ENCODE peak calls at places on chromosomes 13 and 19, in nine cellular contexts. I is cardiac muscle cell; P is endodermal cell; B is uterus; U is SK-N-MC; M is naive thymus-derived CD4-positive, alpha-beta T cell; W is hepatocyte; L is RWPE1; G is A549. E is an unnamed sample.

GRCh38 chr19:16018801-16019551 is 57.3 kb upstream of the TPM4 start:
- DNase-seq in U (no peak), L (no peak), M (no peak), W (no peak), I (no peak), G (no peak), P (peak), B (no peak), E (no peak)

GRCh38 chr19:16920816-16921529 is 32.2 kb downstream of the F2RL3 start:
- DNase-seq in I (peak), L (peak), W (peak), G (no peak), M (no peak), U (no peak), B (no peak), P (no peak), E (peak)

GRCh38 chr13:51148952-51149573 is 38.0 kb upstream of the C13orf42 start:
- DNase-seq in W (peak), B (peak), I (peak), U (peak), P (peak), L (peak), M (no peak), G (peak), E (no peak)

GRCh38 chr19:4583961-4584669 is 24.6 kb upstream of the SEMA6B start:
- DNase-seq in P (peak), U (no peak), L (no peak), I (peak), M (no peak), B (no peak), G (no peak), W (no peak), E (no peak)

GRCh38 chr13:111577956-111578595 is 257.6 kb downstream of the TEX29 start:
- DNase-seq in P (no peak), I (no peak), U (no peak), B (no peak), L (no peak), G (no peak), W (no peak), M (no peak), E (no peak)

GRCh38 chr19:31350693-31351211 is 1.5 kb upstream of the TSHZ3 start:
- DNase-seq in I (peak), B (peak), P (peak), U (no peak), L (no peak), W (peak), M (peak), G (peak), E (no peak)

GRCh38 chr13:87384099-87384498 is 287.1 kb upstream of the SLITRK5 start:
- DNase-seq in I (no peak), M (no peak), B (no peak), G (no peak), W (no peak), U (no peak), L (no peak), P (no peak), E (no peak)

GRCh38 chr19:6020972-6021805 is 43.2 kb upstream of the RANBP3 start:
- DNase-seq in I (no peak), G (no peak), L (no peak), M (no peak), B (no peak), P (no peak), W (no peak), U (no peak), E (no peak)

GRCh38 chr13:100828226-100828625 is 153.6 kb upstream of the TMTC4 start:
- DNase-seq in P (peak), L (no peak), I (peak), M (no peak), W (no peak), U (no peak), B (no peak), G (no peak), E (no peak)

GRCh38 chr13:44796597-44797517 is 192.4 kb downstream of the NUFIP1 start:
- DNase-seq in U (no peak), W (no peak), M (no peak), L (no peak), B (no peak), P (no peak), G (no peak), I (no peak), E (no peak)

GRCh38 chr19:15779756-15780476 is 7.5 kb upstream of the OR10H5 start:
- DNase-seq in U (no peak), I (peak), W (no peak), P (no peak), M (no peak), B (peak), L (peak), G (peak), E (no peak)

GRCh38 chr19:8806661-8807060 is 25.4 kb downstream of the ZNF558 start:
- DNase-seq in I (no peak), M (no peak), P (no peak), L (no peak), G (peak), W (no peak), B (no peak), U (no peak), E (no peak)

GRCh38 chr13:103403814-103404213 is 337.6 kb upstream of the SLC10A2 start:
- DNase-seq in B (no peak), W (no peak), U (no peak), G (no peak), M (no peak), P (no peak), I (no peak), L (no peak), E (no peak)

GRCh38 chr19:33689886-33690285 is 68.1 kb downstream of the CHST8 start:
- DNase-seq in M (no peak), W (peak), U (no peak), P (no peak), B (no peak), I (no peak), G (no peak), L (no peak), E (no peak)

GRCh38 chr13:99264053-99264452 is 5.9 kb upstream of the GPR18 start:
- DNase-seq in I (no peak), M (no peak), L (no peak), W (no peak), B (no peak), P (no peak), U (no peak), G (no peak), E (no peak)

GRCh38 chr13:37602743-37603381 is 4.3 kb upstream of the POSTN start:
- DNase-seq in I (peak), B (no peak), U (no peak), G (no peak), P (no peak), M (no peak), W (peak), L (peak), E (no peak)

GRCh38 chr19:11377756-11378155 is 3.3 kb downstream of the SWSAP1 start:
- DNase-seq in M (no peak), W (no peak), P (no peak), I (no peak), U (no peak), L (no peak), B (no peak), G (no peak), E (no peak)

GRCh38 chr19:45075215-45076028 is 856 bp downstream of the ZNF296 start:
- DNase-seq in P (peak), M (no peak), I (peak), L (peak), W (peak), U (no peak), B (no peak), G (peak), E (no peak)

GRCh38 chr19:5929646-5930045 is 15.6 kb downstream of the CAPS start:
- DNase-seq in P (peak), G (no peak), B (no peak), I (no peak), L (no peak), U (no peak), W (no peak), M (no peak), E (no peak)

GRCh38 chr13:110421696-110422395 is 114.8 kb downstream of the COL4A2 start:
- DNase-seq in L (no peak), P (no peak), G (no peak), M (peak), I (peak), U (peak), W (no peak), B (no peak), E (no peak)

GRCh38 chr13:93248627-93249047 is 22.0 kb downstream of the GPC6 start:
- DNase-seq in I (peak), L (no peak), M (no peak), U (no peak), G (peak), P (peak), B (no peak), W (peak), E (no peak)

GRCh38 chr13:39415003-39415402 is 188.0 kb downstream of the LHFPL6 start:
- DNase-seq in B (peak), I (peak), M (no peak), W (no peak), G (no peak), L (no peak), P (no peak), U (no peak), E (no peak)

GRCh38 chr13:29753593-29754485 is 96.6 kb downstream of the UBL3 start:
- DNase-seq in I (no peak), P (no peak), U (no peak), G (no peak), L (no peak), B (no peak), W (no peak), M (no peak), E (no peak)

GRCh38 chr13:111855016-111855590 is 211.8 kb upstream of the SOX1 start:
- DNase-seq in U (no peak), G (no peak), L (no peak), W (no peak), I (no peak), M (no peak), B (no peak), P (no peak), E (no peak)

GRCh38 chr13:79673993-79674377 is 193.0 kb downstream of the NDFIP2 start:
- DNase-seq in M (no peak), P (no peak), B (no peak), I (no peak), W (no peak), U (no peak), L (no peak), G (no peak), E (no peak)

GRCh38 chr13:78603240-78603947 is at the start of gene POU4F1:
- DNase-seq in P (peak), L (peak), I (peak), U (no peak), G (peak), B (no peak), M (peak), W (peak), E (no peak)

GRCh38 chr19:50647879-50648615 is 1.2 kb upstream of the C19orf81 start:
- DNase-seq in L (no peak), G (no peak), P (no peak), I (no peak), U (no peak), M (no peak), W (no peak), B (no peak), E (no peak)

GRCh38 chr19:1470864-1471513 is 8.0 kb downstream of the C19orf25 start:
- DNase-seq in P (peak), W (peak), I (no peak), M (no peak), U (no peak), L (no peak), B (no peak), G (no peak), E (no peak)

GRCh38 chr13:99484405-99484981 is 16.8 kb upstream of the TM9SF2 start:
- DNase-seq in U (no peak), W (no peak), L (no peak), M (no peak), P (no peak), I (peak), G (no peak), B (no peak), E (peak)

GRCh38 chr19:50292216-50292827 is 36.9 kb downstream of the KCNC3 start:
- DNase-seq in G (no peak), M (no peak), W (no peak), P (peak), B (no peak), U (no peak), I (no peak), L (no peak), E (no peak)

GRCh38 chr19:28044477-28044876 is 1168.5 kb downstream of the UQCRFS1 start:
- DNase-seq in U (no peak), G (no peak), B (no peak), L (no peak), W (no peak), P (no peak), M (no peak), I (no peak), E (no peak)

GRCh38 chr13:51923983-51924539 is 62.3 kb downstream of the CCDC70 start:
- DNase-seq in I (no peak), M (no peak), G (peak), W (no peak), U (no peak), L (peak), B (no peak), P (peak), E (no peak)

GRCh38 chr19:571127-571974 is 1.0 kb upstream of the BSG start:
- DNase-seq in M (no peak), W (peak), I (peak), U (no peak), L (no peak), P (peak), B (peak), G (peak), E (no peak)

GRCh38 chr19:480016-480855 is 16.1 kb upstream of the MADCAM1 start:
- DNase-seq in G (peak), M (peak), I (peak), B (peak), W (peak), U (no peak), L (no peak), P (peak), E (no peak)

DNA sequence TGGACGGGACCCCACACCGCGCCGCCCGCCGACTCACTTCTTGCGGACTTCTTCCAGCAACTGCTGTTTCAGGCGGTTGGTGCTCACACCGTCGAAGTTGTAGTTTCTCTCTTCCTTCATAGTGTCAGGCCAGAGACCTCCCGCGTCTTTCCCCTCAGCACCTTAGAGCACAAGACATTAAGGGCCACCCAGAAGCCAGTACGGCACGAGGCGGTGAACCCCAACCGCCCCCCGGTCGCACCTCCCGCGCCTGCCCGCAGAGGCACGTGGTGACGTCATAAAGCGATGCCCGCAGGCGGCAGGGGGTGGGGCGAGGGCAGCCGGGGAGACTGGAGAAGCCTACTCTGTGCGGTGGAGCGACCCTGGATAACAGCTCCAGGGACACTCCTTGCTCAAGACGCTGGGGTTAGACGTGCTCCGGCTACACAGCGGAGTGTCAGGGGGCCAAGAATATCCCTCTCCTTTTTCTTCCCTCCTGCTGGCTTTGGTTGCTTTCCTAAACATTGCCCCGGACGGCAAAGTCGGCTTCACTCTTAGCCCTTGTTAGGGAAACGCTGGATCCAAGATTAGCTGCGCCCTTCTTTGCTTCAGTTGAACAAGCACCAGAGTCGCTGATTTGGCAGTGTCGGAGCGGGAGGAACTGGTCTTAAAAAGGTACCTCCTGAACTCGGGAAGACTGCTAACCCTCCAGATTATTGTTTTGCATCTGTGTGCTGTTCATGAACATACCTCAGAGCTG is at the start of gene CCDC169:
- DNase-seq in L (peak), B (peak), G (peak), M (peak), U (no peak), I (peak), W (peak), P (peak), E (no peak)
- H3K27ac ChIP-seq in L (peak), B (peak), G (peak), M (no peak), U (peak), I (peak), W (peak), P (peak), E (no peak)

DNA sequence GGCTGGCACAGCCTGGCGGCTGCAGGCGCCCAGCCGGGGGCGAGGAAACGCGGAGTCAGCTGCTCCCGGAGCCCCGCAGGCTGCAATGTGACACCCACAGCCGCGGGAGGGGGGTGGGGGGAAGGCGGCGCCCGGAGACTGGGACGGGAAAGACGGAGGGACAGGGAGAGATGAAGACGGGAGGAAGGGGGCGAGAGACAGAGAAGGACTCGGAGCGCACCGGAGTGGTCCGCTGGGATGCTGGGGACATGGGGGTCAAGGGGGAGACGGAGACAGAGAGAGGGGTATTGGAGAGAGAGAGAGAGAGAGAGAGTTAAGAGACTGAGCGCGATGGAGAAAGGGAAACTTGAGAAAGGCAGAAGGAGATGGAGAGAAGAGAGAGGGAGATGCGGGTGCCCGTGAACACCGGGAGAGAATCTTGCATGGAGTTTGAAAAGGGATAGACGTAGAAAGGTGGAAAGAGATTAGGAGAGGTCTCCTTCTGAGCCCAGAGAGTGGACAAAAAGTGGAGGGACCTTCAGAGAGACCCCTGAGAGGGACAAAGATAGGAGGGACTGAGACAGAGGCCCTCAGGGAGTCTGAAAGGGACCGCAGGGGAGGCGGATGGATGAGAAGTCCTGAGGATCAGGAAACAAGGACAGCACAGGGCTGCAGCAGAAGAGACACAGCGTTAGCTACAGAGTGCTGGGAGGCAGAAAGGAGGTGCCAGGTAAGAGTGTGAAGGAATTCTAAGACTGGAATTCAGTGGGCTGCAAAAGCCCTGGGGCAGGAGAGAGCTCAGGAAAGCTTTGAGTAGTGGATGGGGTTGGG is 1.0 kb downstream of the SCN1B start:
- DNase-seq in I (peak), W (no peak), B (no peak), P (peak), L (no peak), G (no peak), U (no peak), M (no peak), E (no peak)
- H3K27ac ChIP-seq in I (no peak), W (no peak), B (peak), P (no peak), L (peak), G (peak), U (no peak), M (no peak), E (no peak)

DNA sequence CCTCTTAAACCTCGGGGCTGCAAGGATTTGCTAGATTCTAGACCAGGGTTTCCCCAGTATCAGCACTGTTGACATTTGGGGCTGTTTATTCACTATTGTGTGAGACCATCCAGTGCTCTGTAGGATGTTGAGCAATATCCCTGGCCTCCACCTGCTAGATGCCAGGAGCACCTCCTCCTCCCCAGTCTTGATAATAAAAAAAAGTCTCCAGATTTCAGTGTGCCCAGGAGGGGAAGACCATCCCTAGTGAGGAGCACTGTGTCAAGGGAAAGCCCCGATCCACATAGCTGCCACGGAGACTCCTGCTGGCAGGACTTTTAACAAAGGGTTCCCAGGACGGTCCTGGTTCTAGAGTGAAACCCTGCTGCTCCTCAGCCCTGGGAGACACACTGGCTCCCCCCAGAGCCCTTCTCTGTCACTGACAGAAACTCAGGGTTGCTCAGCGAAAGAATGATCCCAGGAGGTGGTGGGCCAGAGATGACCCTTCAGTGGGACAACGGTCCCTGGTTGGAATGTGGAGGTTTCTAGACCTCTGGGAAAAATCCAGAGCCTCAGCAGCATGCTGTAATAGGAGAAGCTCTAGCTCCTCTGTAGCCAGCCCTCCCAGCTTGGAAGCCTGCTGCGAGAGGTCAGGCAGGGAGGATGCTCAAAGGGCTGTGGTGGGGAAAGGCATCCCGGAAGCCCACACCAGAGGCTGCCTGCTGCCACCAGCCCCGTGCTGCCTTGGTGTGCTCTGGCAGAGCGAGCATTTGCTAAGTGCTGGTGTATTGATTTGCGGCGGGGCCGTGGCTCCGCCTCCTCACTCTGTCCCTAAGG is 20.3 kb downstream of the LYL1 start:
- DNase-seq in W (peak), I (peak), L (no peak), U (no peak), B (peak), M (no peak), P (peak), G (peak), E (no peak)
- H3K27ac ChIP-seq in W (peak), I (no peak), L (peak), U (peak), B (peak), M (no peak), P (peak), G (no peak), E (no peak)

DNA sequence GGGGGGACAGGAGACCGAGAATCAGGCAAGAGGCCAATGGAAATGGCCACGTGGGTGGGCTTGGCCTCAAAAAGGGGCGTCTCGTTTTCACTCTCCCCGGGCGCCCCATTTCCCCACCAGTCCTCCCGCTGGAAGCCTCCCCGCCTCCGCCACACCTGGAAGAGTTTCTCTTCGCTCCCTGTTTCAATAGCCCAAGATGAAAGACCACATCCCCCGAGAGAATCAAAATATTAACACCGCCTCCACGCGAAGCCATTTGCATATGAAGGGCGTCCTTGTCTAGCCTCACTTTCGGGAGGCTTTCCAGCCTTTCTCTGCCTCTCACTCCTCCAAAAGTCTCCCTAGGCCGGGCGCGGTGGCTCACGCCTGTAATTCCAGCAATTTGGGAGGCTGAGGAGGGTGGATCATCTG is 691 bp upstream of the OLFM2 start:
- DNase-seq in B (no peak), P (peak), G (no peak), U (no peak), L (no peak), W (no peak), M (no peak), I (no peak), E (no peak)
- H3K27ac ChIP-seq in B (peak), P (no peak), G (no peak), U (peak), L (no peak), W (no peak), M (no peak), I (no peak), E (no peak)